ENCODE peak calls at places on chromosomes 1 and 21, in eight cellular contexts. F, G, B, U, N, Q, I and W are unnamed samples.

GRCh38 chr1:214584805-214585766 is 17.9 kb upstream of the CENPF start:
- DNase-seq in G (no peak), N (no peak), Q (no peak), B (no peak), U (peak; percentile 13), I (peak; percentile 65), F (peak; percentile 64), W (no peak)

GRCh38 chr1:18597159-18598042 is 33.2 kb upstream of the PAX7 start:
- DNase-seq in F (no peak), N (peak; percentile 68), U (peak; percentile 22), I (no peak), B (peak; percentile 24), G (peak; percentile 59), Q (peak; percentile 61), W (peak; percentile 1)

GRCh38 chr1:109299087-109299983 is 7.5 kb downstream of the MYBPHL start:
- DNase-seq in Q (no peak), B (no peak), G (no peak), F (no peak), I (peak; percentile 89), U (no peak), N (no peak), W (no peak)

GRCh38 chr1:109133815-109134214 is 19.9 kb downstream of the ELAPOR1 start:
- DNase-seq in N (no peak), F (peak; percentile 96), U (no peak), G (no peak), Q (no peak), B (no peak), I (no peak), W (no peak)

GRCh38 chr21:15172963-15173362 is 108.2 kb upstream of the NRIP1 start:
- DNase-seq in N (no peak), Q (no peak), G (no peak), B (no peak), F (no peak), I (no peak), U (no peak), W (no peak)

GRCh38 chr1:193569696-193570269 is 383.4 kb upstream of the B3GALT2 start:
- DNase-seq in N (no peak), U (no peak), I (peak; percentile 94), G (no peak), Q (no peak), F (no peak), B (no peak), W (no peak)

GRCh38 chr1:28737245-28738137 is 751 bp downstream of the YTHDF2 start:
- DNase-seq in I (peak; percentile 12), G (peak; percentile 46), F (peak; percentile 35), B (peak; percentile 30), U (peak; percentile 28), Q (peak; percentile 50), N (peak; percentile 46), W (peak; percentile 21)

GRCh38 chr1:182227864-182228547 is 163.6 kb downstream of the GLUL start:
- DNase-seq in I (no peak), G (no peak), N (no peak), B (no peak), F (no peak), U (no peak), Q (no peak), W (no peak)

GRCh38 chr1:94416901-94417701 is 1.1 kb upstream of the ABCD3 start:
- DNase-seq in B (no peak), G (no peak), F (peak; percentile 25), N (no peak), U (no peak), I (peak; percentile 57), Q (no peak), W (no peak)

GRCh38 chr1:8941906-8942305 is 3.8 kb upstream of the CA6 start:
- DNase-seq in Q (no peak), F (no peak), U (no peak), G (no peak), I (peak; percentile 63), N (no peak), B (no peak), W (no peak)

GRCh38 chr1:214587165-214587564 is 15.8 kb upstream of the CENPF start:
- DNase-seq in N (no peak), I (no peak), Q (no peak), G (no peak), U (peak; percentile 30), F (no peak), B (no peak), W (no peak)

GRCh38 chr1:7401814-7402547 is 369.1 kb upstream of the VAMP3 start:
- DNase-seq in G (no peak), U (no peak), N (peak; percentile 5), I (peak; percentile 99), B (no peak), Q (no peak), F (no peak), W (no peak)

GRCh38 chr1:115647000-115647399 is 5.2 kb downstream of the VANGL1 start:
- DNase-seq in Q (no peak), F (no peak), U (no peak), B (no peak), I (no peak), G (no peak), N (no peak), W (no peak)

GRCh38 chr1:66296370-66296769 is 237.6 kb upstream of the SGIP1 start:
- DNase-seq in U (no peak), B (no peak), N (no peak), Q (no peak), G (no peak), F (no peak), I (no peak), W (no peak)

GRCh38 chr1:176119549-176119948 is 87.5 kb downstream of the COP1 start:
- DNase-seq in Q (no peak), N (no peak), F (no peak), I (peak; percentile 13), U (no peak), B (no peak), G (no peak), W (no peak)